ENCODE peak calls at places on chromosomes 3 and 15, in eight cellular contexts. A, B, M, S, U, P, Q and D are unnamed samples.
A peak's percentile ranks its signal among the peaks of the same experiment; 100 is the strongest.

GRCh38 chr15:53246404-53246803 is 456.3 kb upstream of the ONECUT1 start:
- DNase-seq in U (no peak), Q (no peak), S (no peak), A (no peak), B (no peak), P (no peak), M (no peak), D (no peak)

GRCh38 chr15:46723308-46723707 is 994.0 kb upstream of the SEMA6D start:
- DNase-seq in S (no peak), Q (no peak), B (no peak), U (no peak), M (no peak), P (no peak), A (no peak), D (no peak)

GRCh38 chr3:126146034-126146433 is 34.4 kb downstream of the ALDH1L1 start:
- DNase-seq in S (no peak), U (no peak), A (no peak), Q (no peak), B (no peak), M (no peak), P (peak; percentile 28), D (no peak)

GRCh38 chr3:177058647-177059046 is 138.6 kb downstream of the TBL1XR1 start:
- DNase-seq in Q (no peak), B (no peak), A (no peak), U (no peak), M (no peak), S (no peak), P (no peak), D (no peak)

GRCh38 chr3:95334461-95334860 is 1271.6 kb downstream of the NSUN3 start:
- DNase-seq in U (no peak), A (no peak), B (no peak), M (no peak), P (no peak), Q (no peak), S (no peak), D (no peak)

GRCh38 chr3:128435058-128435457 is 31.6 kb downstream of the DNAJB8 start:
- DNase-seq in Q (no peak), A (no peak), M (no peak), P (peak; percentile 70), S (no peak), B (no peak), U (peak; percentile 66), D (peak; percentile 86)

GRCh38 chr3:64303881-64304280 is 78.6 kb upstream of the PRICKLE2 start:
- DNase-seq in P (no peak), A (no peak), M (no peak), Q (no peak), S (no peak), U (no peak), B (no peak), D (no peak)

GRCh38 chr15:96411056-96412031 is 80.8 kb downstream of the NR2F2 start:
- DNase-seq in Q (no peak), B (no peak), A (no peak), U (no peak), S (no peak), M (no peak), P (no peak), D (no peak)

GRCh38 chr15:100285641-100286295 is 56.0 kb downstream of the ADAMTS17 start:
- DNase-seq in S (no peak), B (no peak), U (no peak), P (no peak), M (no peak), A (no peak), Q (no peak), D (no peak)

GRCh38 chr3:188164248-188164687 is 10.3 kb downstream of the LPP start:
- DNase-seq in P (no peak), A (no peak), Q (no peak), B (no peak), S (no peak), M (peak; percentile 65), U (no peak), D (no peak)

GRCh38 chr3:81674690-81675089 is 86.8 kb downstream of the GBE1 start:
- DNase-seq in Q (no peak), A (no peak), B (no peak), S (no peak), U (no peak), M (no peak), P (no peak), D (no peak)

GRCh38 chr3:46423588-46423987 is 16.5 kb downstream of the CCRL2 start:
- DNase-seq in Q (no peak), S (no peak), P (no peak), M (peak; percentile 91), A (no peak), B (peak; percentile 75), U (no peak), D (no peak)

GRCh38 chr15:78358114-78358513 is 18.0 kb downstream of the CRABP1 start:
- DNase-seq in Q (no peak), A (no peak), S (no peak), U (no peak), P (no peak), M (peak; percentile 7), B (no peak), D (no peak)

GRCh38 chr15:89575656-89576416 is 567 bp downstream of the TICRR start:
- DNase-seq in S (peak; percentile 48), P (no peak), M (peak; percentile 37), Q (peak; percentile 27), B (no peak), A (no peak), U (no peak), D (peak; percentile 31)

GRCh38 chr3:183259621-183260020 is 6.6 kb downstream of the B3GNT5 start:
- DNase-seq in B (no peak), S (no peak), A (no peak), M (no peak), U (no peak), P (no peak), Q (no peak), D (no peak)

GRCh38 chr3:59446775-59447465 is 397.1 kb upstream of the CFAP20DC start:
- DNase-seq in M (no peak), P (no peak), S (no peak), U (no peak), A (no peak), B (no peak), Q (no peak), D (peak; percentile 23)

DNA sequence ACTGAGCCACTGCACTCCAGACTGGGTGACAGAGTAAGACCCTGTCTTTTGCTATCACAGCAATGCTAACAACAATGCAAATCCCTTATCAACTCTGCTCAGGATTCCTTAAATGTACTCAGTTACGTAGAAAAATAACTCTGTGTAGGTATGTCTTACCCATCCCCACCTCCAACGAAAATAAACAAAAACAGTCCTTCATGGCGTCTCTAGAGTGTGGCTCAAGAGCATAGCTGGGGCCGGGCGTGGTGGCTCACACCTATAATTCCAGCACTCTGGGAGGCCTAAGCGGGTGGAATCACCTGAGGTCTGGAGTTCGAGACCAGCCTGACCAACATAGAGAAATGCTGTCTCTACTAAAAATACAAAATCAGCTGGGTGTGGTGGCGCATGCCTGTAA is 13.2 kb upstream of the NCKIPSD start:
- DNase-seq in U (no peak), P (no peak), M (no peak), A (no peak), B (no peak), S (no peak), Q (no peak), D (no peak)
- H3K36me3 ChIP-seq in U (peaks cover 41% of the 10 kb centered on the region), P (no peaks in the 10 kb centered on the region), M (peaks cover 8% of the 10 kb centered on the region), A (no peaks in the 10 kb centered on the region), B (peaks cover 27% of the 10 kb centered on the region), S (no peaks in the 10 kb centered on the region), Q (peaks cover 70% of the 10 kb centered on the region), D (peaks cover 32% of the 10 kb centered on the region)

GRCh38 chr3:116002240-116002639 is 378.9 kb downstream of the GAP43 start:
- DNase-seq in M (no peak), B (no peak), A (no peak), Q (no peak), P (no peak), S (no peak), U (no peak), D (no peak)

GRCh38 chr3:116007000-116007399 is 383.7 kb downstream of the GAP43 start:
- DNase-seq in A (no peak), Q (no peak), U (no peak), P (no peak), M (no peak), B (no peak), S (no peak), D (no peak)

GRCh38 chr3:116001063-116001765 is 377.9 kb downstream of the GAP43 start:
- DNase-seq in P (no peak), B (no peak), M (peak; percentile 8), U (no peak), S (no peak), A (no peak), Q (no peak), D (no peak)

GRCh38 chr3:116000315-116000714 is 377.0 kb downstream of the GAP43 start:
- DNase-seq in M (peak; percentile 95), S (no peak), A (no peak), Q (no peak), B (peak; percentile 95), U (no peak), P (no peak), D (peak; percentile 26)

DNA sequence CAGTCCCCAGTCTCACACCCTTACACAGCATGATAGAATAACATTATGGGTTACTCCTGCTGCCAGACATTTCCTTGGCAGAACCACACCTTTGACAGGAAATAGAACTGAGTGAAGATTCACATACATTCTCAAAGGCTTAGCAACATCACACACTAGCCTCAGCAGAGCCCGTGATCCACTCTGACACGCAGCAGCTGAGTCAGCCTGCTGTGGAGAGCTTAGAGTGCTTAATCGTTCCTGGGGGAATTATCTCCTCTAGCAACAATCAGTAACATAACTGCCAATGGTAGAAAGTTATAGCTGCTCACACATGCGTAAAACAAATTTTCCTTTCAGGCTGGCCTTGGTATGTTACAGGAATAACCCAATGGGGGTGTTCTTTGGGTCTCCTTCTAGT is 382.1 kb downstream of the GAP43 start:
- DNase-seq in P (no peak), A (peak; percentile 12), U (no peak), M (peak; percentile 95), Q (no peak), B (peak; percentile 71), S (peak; percentile 42), D (peak; percentile 60)
- H3K36me3 ChIP-seq in P (no peaks in the 10 kb centered on the region), A (no peaks in the 10 kb centered on the region), U (no peaks in the 10 kb centered on the region), M (no peaks in the 10 kb centered on the region), Q (no peaks in the 10 kb centered on the region), B (no peaks in the 10 kb centered on the region), S (no peaks in the 10 kb centered on the region), D (no peaks in the 10 kb centered on the region)

DNA sequence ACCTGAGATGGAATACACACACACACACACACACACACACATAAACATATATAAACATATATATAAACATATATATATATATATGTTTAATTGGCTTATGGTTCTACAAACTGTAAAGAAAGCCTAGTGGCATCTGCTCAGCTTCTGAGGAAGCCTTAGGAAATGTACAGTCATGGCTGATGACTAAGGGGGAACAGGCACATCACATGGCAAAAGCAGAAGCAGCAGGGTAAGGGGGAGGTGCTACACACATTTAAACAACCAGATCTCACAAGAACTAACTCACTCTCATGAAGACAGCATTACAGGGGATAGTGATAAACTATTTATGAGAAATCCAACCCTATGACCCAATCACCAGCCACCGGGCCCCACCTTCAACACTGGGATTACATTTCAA is 922.9 kb downstream of the SI start:
- DNase-seq in P (no peak), B (no peak), S (no peak), A (no peak), Q (no peak), U (no peak), M (no peak), D (no peak)
- H3K36me3 ChIP-seq in P (no peaks in the 10 kb centered on the region), B (no peaks in the 10 kb centered on the region), S (no peaks in the 10 kb centered on the region), A (no peaks in the 10 kb centered on the region), Q (no peaks in the 10 kb centered on the region), U (no peaks in the 10 kb centered on the region), M (no peaks in the 10 kb centered on the region), D (no peaks in the 10 kb centered on the region)

DNA sequence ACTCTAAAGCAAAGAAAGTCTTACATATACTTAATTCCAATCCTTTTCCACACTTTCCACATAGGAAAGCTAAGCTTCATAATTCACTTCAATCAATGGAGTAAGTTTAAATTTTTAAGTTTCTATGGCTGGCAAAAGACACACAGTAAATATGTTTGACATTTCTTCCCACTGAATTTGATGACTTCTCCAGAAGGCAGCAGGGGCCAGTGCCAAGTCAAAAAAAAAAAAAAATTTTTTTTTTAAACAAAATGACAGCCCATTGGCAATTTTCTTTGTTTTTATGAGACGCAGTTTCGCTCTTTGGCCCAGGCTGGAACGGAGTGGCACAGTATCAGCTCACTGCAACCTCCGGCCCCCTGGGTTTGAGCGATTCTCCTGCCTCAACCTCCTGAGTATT is 28.7 kb downstream of the ATP13A3 start:
- DNase-seq in Q (no peak), A (no peak), B (no peak), P (no peak), U (no peak), M (no peak), S (no peak), D (no peak)
- H3K36me3 ChIP-seq in Q (peaks cover 53% of the 10 kb centered on the region), A (peaks cover 3% of the 10 kb centered on the region), B (peaks cover 7% of the 10 kb centered on the region), P (peaks cover 5% of the 10 kb centered on the region), U (peaks cover 50% of the 10 kb centered on the region), M (peaks cover 30% of the 10 kb centered on the region), S (peaks cover 2% of the 10 kb centered on the region), D (peaks cover 42% of the 10 kb centered on the region)